ENCODE peak calls at places on chromosomes 12 and 14, in four cellular contexts. Q, A, O and L are unnamed samples.

GRCh38 chr14:68390731-68391130 is 402.1 kb downstream of the ZFP36L1 start:
- DNase-seq in Q (no peak), A (no peak), O (no peak), L (no peak)

GRCh38 chr12:32005496-32006125 is 46.4 kb downstream of the RESF1 start:
- DNase-seq in Q (no peak), A (no peak), O (no peak), L (no peak)

GRCh38 chr12:85580562-85581168 is 255.5 kb downstream of the RASSF9 start:
- DNase-seq in Q (no peak), A (peak; percentile 46), O (no peak), L (no peak)

GRCh38 chr12:97267803-97268202 is 194.8 kb upstream of the RMST start:
- DNase-seq in Q (no peak), A (no peak), O (no peak), L (no peak)

GRCh38 chr12:79655036-79655435 is 35.7 kb downstream of the PAWR start:
- DNase-seq in Q (no peak), A (peak; percentile 30), O (no peak), L (no peak)

GRCh38 chr12:106892075-106892474 is 63.6 kb upstream of the TMEM263 start:
- DNase-seq in Q (no peak), A (peak; percentile 5), O (no peak), L (no peak)

GRCh38 chr12:79119796-79120195 is 255.2 kb downstream of the SYT1 start:
- DNase-seq in Q (no peak), A (no peak), O (no peak), L (no peak)

GRCh38 chr14:56664811-56665421 is 85.3 kb downstream of the TMEM260 start:
- DNase-seq in Q (no peak), A (peak; percentile 7), O (no peak), L (no peak)

GRCh38 chr12:75444444-75445136 is 36.0 kb upstream of the GLIPR1 start:
- DNase-seq in Q (no peak), A (peak; percentile 66), O (peak; percentile 56), L (no peak)

GRCh38 chr12:77229640-77230442 is 164.5 kb upstream of the E2F7 start:
- DNase-seq in Q (no peak), A (no peak), O (peak; percentile 8), L (no peak)

GRCh38 chr12:115440438-115440837 is 756.5 kb upstream of the TBX3 start:
- DNase-seq in Q (peak; percentile 14), A (peak; percentile 93), O (peak; percentile 59), L (no peak)